ENCODE peak calls at places on chromosomes 7 and 10, in four cellular contexts. D, B, T and X are unnamed samples. For H3K27me3 and H3K36me3, the result is how much of the 10 kb centered on the place peaks cover.

GRCh38 chr7:47945261-47946015 is 2.8 kb downstream of the PKD1L1 start:
- DNase-seq in D (peak), B (peak), T (peak), X (peak)

GRCh38 chr10:130727766-130728490 is 583.6 kb downstream of the TCERG1L start:
- DNase-seq in D (no peak), B (peak), T (no peak), X (no peak)

GRCh38 chr10:67924136-67924535 is 39.7 kb downstream of the SIRT1 start:
- DNase-seq in D (no peak), B (no peak), T (no peak), X (no peak)

GRCh38 chr7:41193738-41194287 is 509.1 kb downstream of the INHBA start:
- DNase-seq in D (no peak), B (no peak), T (no peak), X (no peak)

GRCh38 chr7:75711634-75712494 is 26.9 kb downstream of the HIP1 start:
- DNase-seq in D (peak), B (no peak), T (no peak), X (no peak)

GRCh38 chr7:45940939-45941338 is 19.9 kb upstream of the IGFBP3 start:
- DNase-seq in D (no peak), B (no peak), T (no peak), X (no peak)

GRCh38 chr10:132920101-132920925 is 22.1 kb downstream of the CFAP46 start:
- DNase-seq in D (no peak), B (no peak), T (no peak), X (no peak)

GRCh38 chr10:125848371-125848770 is 25.0 kb downstream of the BCCIP start:
- DNase-seq in D (no peak), B (no peak), T (no peak), X (no peak)

GRCh38 chr7:123120286-123120685 is 79.5 kb downstream of the SLC13A1 start:
- DNase-seq in D (no peak), B (no peak), T (no peak), X (no peak)

GRCh38 chr7:159147246-159147645 is 2.6 kb upstream of the VIPR2 start:
- DNase-seq in D (no peak), B (no peak), T (no peak), X (no peak)

GRCh38 chr7:4006687-4007086 is 675.4 kb upstream of the FOXK1 start:
- DNase-seq in D (no peak), B (no peak), T (no peak), X (no peak)
- H3K4me3 ChIP-seq in D (no peak), B (no peak), T (no peak), X (no peak)

GRCh38 chr10:101145750-101146391 is 14.8 kb downstream of the TLX1 start:
- DNase-seq in D (no peak), B (no peak), T (no peak), X (no peak)
- H3K27me3 ChIP-seq in D (half or more), B (under half), T (half or more), X (under half)

GRCh38 chr7:139047970-139048369 is 12.1 kb upstream of the ZC3HAV1L start:
- DNase-seq in D (no peak), B (no peak), T (no peak), X (no peak)
- H3K36me3 ChIP-seq in D (under half), B (half or more), T (half or more), X (half or more)

GRCh38 chr10:649798-650690 is 39.4 kb downstream of the DIP2C start:
- DNase-seq in D (no peak), B (peak), T (no peak), X (no peak)

GRCh38 chr10:650691-651615 is 38.5 kb downstream of the DIP2C start:
- DNase-seq in D (no peak), B (no peak), T (no peak), X (no peak)

GRCh38 chr10:651700-652099 is 37.8 kb downstream of the DIP2C start:
- DNase-seq in D (no peak), B (no peak), T (no peak), X (no peak)

GRCh38 chr10:652226-652625 is 37.2 kb downstream of the DIP2C start:
- DNase-seq in D (no peak), B (no peak), T (no peak), X (no peak)

GRCh38 chr10:649445-649797 is 40.0 kb downstream of the DIP2C start:
- DNase-seq in D (no peak), B (no peak), T (no peak), X (no peak)
- H3K4me3 ChIP-seq in D (no peak), B (no peak), T (no peak), X (no peak)

DNA sequence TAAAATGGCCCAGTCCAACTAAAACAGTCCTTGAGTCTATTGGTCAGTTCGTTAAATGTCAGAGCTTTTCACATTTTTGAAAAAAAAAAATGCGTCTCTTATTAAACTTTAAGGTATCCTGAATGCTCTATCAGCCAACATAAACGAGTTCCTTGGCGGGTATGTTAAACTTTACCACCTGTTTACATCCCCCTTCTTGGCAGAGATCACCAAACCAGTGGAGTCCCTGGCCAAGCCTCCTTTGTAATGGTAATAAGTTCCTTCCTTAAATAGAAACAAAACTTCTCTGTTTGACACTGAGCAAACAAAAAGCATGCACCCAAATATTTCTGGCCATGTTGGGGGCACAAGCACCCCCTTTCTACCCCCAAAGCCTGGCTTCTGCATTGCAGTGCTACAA is 3.2 kb downstream of the TRIL start:
- DNase-seq in D (no peak), B (no peak), T (no peak), X (no peak)
- H3K27me3 ChIP-seq in D (under half), B (under half), T (under half), X (under half)

GRCh38 chr7:139081584-139081983 is 27.9 kb downstream of the ZC3HAV1 start:
- DNase-seq in D (no peak), B (no peak), T (no peak), X (no peak)
- H3K36me3 ChIP-seq in D (under half), B (half or more), T (half or more), X (half or more)